ENCODE peak calls at places on chromosomes 1 and 21, in four cellular contexts. I is upper lobe of left lung, H is transverse colon, C is K562. K is an unnamed sample.
A peak's percentile ranks its signal among the peaks of the same experiment; 100 is the strongest.

GRCh38 chr1:51534447-51534846 is 15.4 kb upstream of the EPS15 start:
- DNase-seq in I (no peak), H (no peak), C (no peak), K (no peak)

GRCh38 chr1:198530964-198531363 is 9.5 kb downstream of the ATP6V1G3 start:
- DNase-seq in C (no peak), I (no peak), H (no peak), K (no peak)

GRCh38 chr1:174262747-174263241 is 103.5 kb downstream of the RABGAP1L start:
- DNase-seq in C (peak; percentile 42), H (no peak), I (no peak), K (no peak)

GRCh38 chr1:77925536-77925935 is 37.1 kb downstream of the NEXN start:
- DNase-seq in H (no peak), I (no peak), C (no peak), K (no peak)

GRCh38 chr21:15976807-15977206 is 247.0 kb downstream of the USP25 start:
- DNase-seq in H (no peak), C (no peak), I (no peak), K (no peak)

GRCh38 chr1:218025454-218025853 is 259.6 kb upstream of the RRP15 start:
- DNase-seq in I (no peak), C (no peak), H (no peak), K (no peak)

GRCh38 chr1:151653397-151653796 is 41.5 kb downstream of the SNX27 start:
- DNase-seq in C (no peak), H (no peak), I (no peak), K (no peak)

GRCh38 chr1:94011709-94012590 is 102.7 kb upstream of the GCLM start:
- DNase-seq in H (peak; percentile 27), C (no peak), I (no peak), K (no peak)

GRCh38 chr21:38228115-38228514 is 28.7 kb upstream of the KCNJ15 start:
- DNase-seq in I (no peak), C (no peak), H (no peak), K (no peak)

GRCh38 chr1:215606564-215607168 is 39.6 kb downstream of the KCTD3 start:
- DNase-seq in I (no peak), H (no peak), C (peak; percentile 20), K (no peak)

DNA sequence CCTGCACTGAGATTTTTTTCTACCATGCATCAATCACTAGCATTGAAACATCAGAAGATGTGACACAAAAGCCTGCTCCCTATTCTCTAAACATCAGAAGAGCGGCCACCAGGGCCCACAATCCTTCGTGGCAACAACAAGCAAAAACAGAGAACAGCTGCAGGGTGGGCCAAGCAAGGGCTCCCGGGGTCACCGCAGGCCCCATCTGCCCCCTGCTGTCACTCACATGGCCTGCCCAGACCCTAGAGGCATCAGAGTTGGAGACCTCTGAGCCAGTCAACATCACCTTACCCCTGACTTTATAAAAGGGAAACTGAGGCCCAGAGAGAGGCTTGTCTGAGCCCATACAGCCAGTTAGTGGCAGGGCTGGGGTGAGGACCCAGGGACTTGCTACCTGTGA is 1.8 kb downstream of the LAPTM5 start:
- DNase-seq in H (no peak), I (no peak), C (no peak), K (peak; percentile 83)
- TF ChIP-seq CTCF in H (no peak), I (no peak), C (no peak), K (peak; percentile 8)

GRCh38 chr1:8862528-8862927 is 16.0 kb downstream of the ENO1 start:
- DNase-seq in I (no peak), H (no peak), C (peak; percentile 57), K (no peak)
- TF ChIP-seq POLR2AphosphoS5 in I (no peak), H (no peak), C (no peak), K (peak; percentile 47)

GRCh38 chr1:112702067-112702395 is 4.9 kb downstream of the RHOC start:
- DNase-seq in I (no peak), C (no peak), H (no peak), K (peak; percentile 33)

GRCh38 chr1:112701227-112702066 is 5.5 kb downstream of the RHOC start:
- DNase-seq in I (peak; percentile 63), H (no peak), C (no peak), K (peak; percentile 77)

GRCh38 chr1:112703706-112704105 is 3.2 kb downstream of the RHOC start:
- DNase-seq in H (no peak), C (no peak), I (no peak), K (peak; percentile 38)

GRCh38 chr1:112704511-112704907 is 2.4 kb downstream of the RHOC start:
- DNase-seq in C (no peak), I (no peak), H (no peak), K (no peak)

DNA sequence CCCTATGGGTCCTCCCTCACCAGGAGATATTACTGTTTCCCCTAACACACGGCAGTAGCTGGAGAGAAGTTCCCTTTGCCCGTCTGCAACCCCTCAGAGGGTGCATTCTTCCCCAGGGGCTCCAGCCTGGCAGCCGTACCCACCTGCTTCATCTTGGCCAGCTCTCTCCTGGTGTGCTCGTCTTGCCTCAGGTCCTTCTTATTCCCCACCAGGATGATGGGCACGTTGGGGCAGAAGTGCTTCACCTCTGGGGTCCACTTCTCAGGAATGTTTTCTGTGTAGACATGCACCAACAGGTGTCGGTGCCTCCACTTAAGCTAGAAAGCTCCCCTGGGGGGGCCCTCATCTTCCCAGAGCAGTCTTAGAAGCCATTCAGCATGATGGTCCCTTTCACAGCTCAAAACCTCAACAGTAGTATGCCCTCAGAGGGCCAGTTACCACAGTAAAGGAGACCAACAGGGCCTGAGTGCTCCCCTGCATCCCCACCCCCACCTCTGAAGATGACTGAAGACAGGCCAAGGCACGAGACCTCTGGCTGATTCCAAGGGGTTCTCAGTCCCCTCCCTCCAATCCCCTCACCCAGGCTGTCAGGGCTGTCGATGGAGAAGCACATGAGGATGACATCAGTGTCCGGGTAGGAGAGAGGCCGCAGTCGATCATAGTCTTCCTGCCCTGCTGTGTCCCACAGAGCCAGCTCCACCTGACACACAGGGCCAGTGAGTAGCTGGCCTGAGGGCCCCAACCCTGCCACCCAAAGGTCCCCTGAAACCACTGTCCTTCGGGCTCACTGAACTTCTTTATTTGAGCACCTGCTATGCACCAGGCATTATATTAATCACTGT is 4.3 kb downstream of the RHOC start:
- DNase-seq in I (no peak), H (no peak), C (no peak), K (peak; percentile 67)
- H3K4me1 ChIP-seq in I (peaks cover 64% of the 10 kb centered on the region), H (peaks cover 70% of the 10 kb centered on the region), C (peaks cover 85% of the 10 kb centered on the region), K (peaks cover 95% of the 10 kb centered on the region)

DNA sequence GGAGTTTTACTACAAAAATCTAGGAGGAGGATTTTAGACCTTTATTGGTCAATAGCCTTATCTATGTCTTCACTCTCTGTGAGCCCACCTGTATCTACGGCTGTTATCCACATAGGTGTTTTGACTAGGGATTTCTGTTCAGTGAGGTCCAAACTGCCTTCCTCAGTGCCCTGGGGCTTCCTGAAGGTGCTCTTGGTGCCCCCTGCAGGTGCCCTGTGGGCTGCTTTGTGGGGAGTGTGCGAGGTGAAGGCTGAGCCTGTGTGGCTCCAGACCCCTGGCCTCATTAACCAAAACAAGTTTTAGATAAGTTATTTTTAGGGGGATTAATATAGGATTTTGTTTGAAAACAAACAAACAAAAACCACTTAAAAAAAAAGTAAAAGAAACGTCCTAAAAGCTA is 122.5 kb downstream of the KIF26B start:
- DNase-seq in C (no peak), I (no peak), H (peak; percentile 20), K (no peak)
- TF ChIP-seq CTCF in C (no peak), I (no peak), H (no peak), K (no peak)

GRCh38 chr1:155978325-155978972 is at the start of gene ARHGEF2:
- DNase-seq in C (peak; percentile 88), H (peak; percentile 89), I (peak; percentile 93), K (peak; percentile 98)
- TF ChIP-seq POLR2AphosphoS5 in C (peak; percentile 47), H (peak; percentile 87), I (peak; percentile 91), K (peak; percentile 95)

K was measured in spleen.